ENCODE peak calls at places on chromosomes 3 and 15, in eight cellular contexts. One of them, this sample, is unnamed.

GRCh38 chr15:73950479-73951043 is 24.3 kb downstream of the LOXL1 start:
- DNase-seq in glomerular endothelial cell: no peak
- DNase-seq in stimulated activated CD4-positive, alpha-beta T cell treated with anti-CD3 and anti-CD28 coated beads, TNF-alpha, amount 100 ng/mL, for 4 hours: no peak
- DNase-seq in activated CD8-positive, alpha-beta memory T cell treated with anti-CD3 and anti-CD28 coated beads, Interleukin-2, amount 10 ng/mL, durations not matched to agents 7 days and 5 days: no peak
- DNase-seq in anterior cingulate cortex: no peak
- DNase-seq in hepatocyte: no peak
- DNase-seq in left lung: no peak
- DNase-seq in stimulated activated CD8-positive, alpha-beta memory T cell treated with anti-CD3 and anti-CD28 coated beads, Interleukin-12 subunit alpha, Interleukin-12 subunit beta, amount 100 ng/mL, for 4 hours: no peak
- DNase-seq in this sample: no peak

GRCh38 chr15:31745841-31746240 is 284.5 kb upstream of the CHRNA7 start:
- DNase-seq in glomerular endothelial cell: no peak
- DNase-seq in stimulated activated CD4-positive, alpha-beta T cell treated with anti-CD3 and anti-CD28 coated beads, TNF-alpha, amount 100 ng/mL, for 4 hours: no peak
- DNase-seq in activated CD8-positive, alpha-beta memory T cell treated with anti-CD3 and anti-CD28 coated beads, Interleukin-2, amount 10 ng/mL, durations not matched to agents 7 days and 5 days: no peak
- DNase-seq in anterior cingulate cortex: no peak
- DNase-seq in hepatocyte: no peak
- DNase-seq in left lung: no peak
- DNase-seq in stimulated activated CD8-positive, alpha-beta memory T cell treated with anti-CD3 and anti-CD28 coated beads, Interleukin-12 subunit alpha, Interleukin-12 subunit beta, amount 100 ng/mL, for 4 hours: no peak
- DNase-seq in this sample: no peak

GRCh38 chr15:33047077-33047476 is 147.4 kb downstream of the FMN1 start:
- DNase-seq in glomerular endothelial cell: no peak
- DNase-seq in stimulated activated CD4-positive, alpha-beta T cell treated with anti-CD3 and anti-CD28 coated beads, TNF-alpha, amount 100 ng/mL, for 4 hours: no peak
- DNase-seq in activated CD8-positive, alpha-beta memory T cell treated with anti-CD3 and anti-CD28 coated beads, Interleukin-2, amount 10 ng/mL, durations not matched to agents 7 days and 5 days: no peak
- DNase-seq in anterior cingulate cortex: no peak
- DNase-seq in hepatocyte: no peak
- DNase-seq in left lung: no peak
- DNase-seq in stimulated activated CD8-positive, alpha-beta memory T cell treated with anti-CD3 and anti-CD28 coated beads, Interleukin-12 subunit alpha, Interleukin-12 subunit beta, amount 100 ng/mL, for 4 hours: no peak
- DNase-seq in this sample: no peak

GRCh38 chr15:80645494-80646065 is 49.5 kb upstream of the ABHD17C start:
- DNase-seq in glomerular endothelial cell: no peak
- DNase-seq in stimulated activated CD4-positive, alpha-beta T cell treated with anti-CD3 and anti-CD28 coated beads, TNF-alpha, amount 100 ng/mL, for 4 hours: no peak
- DNase-seq in activated CD8-positive, alpha-beta memory T cell treated with anti-CD3 and anti-CD28 coated beads, Interleukin-2, amount 10 ng/mL, durations not matched to agents 7 days and 5 days: no peak
- DNase-seq in anterior cingulate cortex: no peak
- DNase-seq in hepatocyte: no peak
- DNase-seq in left lung: no peak
- DNase-seq in stimulated activated CD8-positive, alpha-beta memory T cell treated with anti-CD3 and anti-CD28 coated beads, Interleukin-12 subunit alpha, Interleukin-12 subunit beta, amount 100 ng/mL, for 4 hours: no peak
- DNase-seq in this sample: no peak

GRCh38 chr3:156218353-156218744 is 98.0 kb downstream of the KCNAB1 start:
- DNase-seq in glomerular endothelial cell: no peak
- DNase-seq in stimulated activated CD4-positive, alpha-beta T cell treated with anti-CD3 and anti-CD28 coated beads, TNF-alpha, amount 100 ng/mL, for 4 hours: no peak
- DNase-seq in activated CD8-positive, alpha-beta memory T cell treated with anti-CD3 and anti-CD28 coated beads, Interleukin-2, amount 10 ng/mL, durations not matched to agents 7 days and 5 days: no peak
- DNase-seq in anterior cingulate cortex: no peak
- DNase-seq in hepatocyte: no peak
- DNase-seq in left lung: no peak
- DNase-seq in stimulated activated CD8-positive, alpha-beta memory T cell treated with anti-CD3 and anti-CD28 coated beads, Interleukin-12 subunit alpha, Interleukin-12 subunit beta, amount 100 ng/mL, for 4 hours: no peak
- DNase-seq in this sample: no peak

GRCh38 chr3:138284079-138284478 is 45.6 kb downstream of the NME9 start:
- DNase-seq in glomerular endothelial cell: no peak
- DNase-seq in stimulated activated CD4-positive, alpha-beta T cell treated with anti-CD3 and anti-CD28 coated beads, TNF-alpha, amount 100 ng/mL, for 4 hours: no peak
- DNase-seq in activated CD8-positive, alpha-beta memory T cell treated with anti-CD3 and anti-CD28 coated beads, Interleukin-2, amount 10 ng/mL, durations not matched to agents 7 days and 5 days: no peak
- DNase-seq in anterior cingulate cortex: no peak
- DNase-seq in hepatocyte: no peak
- DNase-seq in left lung: no peak
- DNase-seq in stimulated activated CD8-positive, alpha-beta memory T cell treated with anti-CD3 and anti-CD28 coated beads, Interleukin-12 subunit alpha, Interleukin-12 subunit beta, amount 100 ng/mL, for 4 hours: no peak
- DNase-seq in this sample: no peak

GRCh38 chr3:77319711-77320110 is 279.8 kb downstream of the ROBO2 start:
- DNase-seq in glomerular endothelial cell: no peak
- DNase-seq in stimulated activated CD4-positive, alpha-beta T cell treated with anti-CD3 and anti-CD28 coated beads, TNF-alpha, amount 100 ng/mL, for 4 hours: no peak
- DNase-seq in activated CD8-positive, alpha-beta memory T cell treated with anti-CD3 and anti-CD28 coated beads, Interleukin-2, amount 10 ng/mL, durations not matched to agents 7 days and 5 days: no peak
- DNase-seq in anterior cingulate cortex: no peak
- DNase-seq in hepatocyte: no peak
- DNase-seq in left lung: no peak
- DNase-seq in stimulated activated CD8-positive, alpha-beta memory T cell treated with anti-CD3 and anti-CD28 coated beads, Interleukin-12 subunit alpha, Interleukin-12 subunit beta, amount 100 ng/mL, for 4 hours: no peak
- DNase-seq in this sample: no peak

GRCh38 chr3:143241556-143241955 is 122.0 kb downstream of the CHST2 start:
- DNase-seq in glomerular endothelial cell: no peak
- DNase-seq in stimulated activated CD4-positive, alpha-beta T cell treated with anti-CD3 and anti-CD28 coated beads, TNF-alpha, amount 100 ng/mL, for 4 hours: no peak
- DNase-seq in activated CD8-positive, alpha-beta memory T cell treated with anti-CD3 and anti-CD28 coated beads, Interleukin-2, amount 10 ng/mL, durations not matched to agents 7 days and 5 days: no peak
- DNase-seq in anterior cingulate cortex: no peak
- DNase-seq in hepatocyte: no peak
- DNase-seq in left lung: no peak
- DNase-seq in stimulated activated CD8-positive, alpha-beta memory T cell treated with anti-CD3 and anti-CD28 coated beads, Interleukin-12 subunit alpha, Interleukin-12 subunit beta, amount 100 ng/mL, for 4 hours: no peak
- DNase-seq in this sample: no peak

GRCh38 chr3:7684193-7684592 is 817.4 kb upstream of the LMCD1 start:
- DNase-seq in glomerular endothelial cell: no peak
- DNase-seq in stimulated activated CD4-positive, alpha-beta T cell treated with anti-CD3 and anti-CD28 coated beads, TNF-alpha, amount 100 ng/mL, for 4 hours: no peak
- DNase-seq in activated CD8-positive, alpha-beta memory T cell treated with anti-CD3 and anti-CD28 coated beads, Interleukin-2, amount 10 ng/mL, durations not matched to agents 7 days and 5 days: no peak
- DNase-seq in anterior cingulate cortex: no peak
- DNase-seq in hepatocyte: no peak
- DNase-seq in left lung: no peak
- DNase-seq in stimulated activated CD8-positive, alpha-beta memory T cell treated with anti-CD3 and anti-CD28 coated beads, Interleukin-12 subunit alpha, Interleukin-12 subunit beta, amount 100 ng/mL, for 4 hours: no peak
- DNase-seq in this sample: no peak

GRCh38 chr3:75294124-75294523 is 370.0 kb upstream of the FRG2C start:
- DNase-seq in glomerular endothelial cell: no peak
- DNase-seq in stimulated activated CD4-positive, alpha-beta T cell treated with anti-CD3 and anti-CD28 coated beads, TNF-alpha, amount 100 ng/mL, for 4 hours: no peak
- DNase-seq in activated CD8-positive, alpha-beta memory T cell treated with anti-CD3 and anti-CD28 coated beads, Interleukin-2, amount 10 ng/mL, durations not matched to agents 7 days and 5 days: no peak
- DNase-seq in anterior cingulate cortex: peak
- DNase-seq in hepatocyte: peak
- DNase-seq in left lung: peak
- DNase-seq in stimulated activated CD8-positive, alpha-beta memory T cell treated with anti-CD3 and anti-CD28 coated beads, Interleukin-12 subunit alpha, Interleukin-12 subunit beta, amount 100 ng/mL, for 4 hours: no peak
- DNase-seq in this sample: no peak

GRCh38 chr15:29747837-29748417 is 74.3 kb downstream of the TJP1 start:
- DNase-seq in glomerular endothelial cell: no peak
- DNase-seq in stimulated activated CD4-positive, alpha-beta T cell treated with anti-CD3 and anti-CD28 coated beads, TNF-alpha, amount 100 ng/mL, for 4 hours: no peak
- DNase-seq in activated CD8-positive, alpha-beta memory T cell treated with anti-CD3 and anti-CD28 coated beads, Interleukin-2, amount 10 ng/mL, durations not matched to agents 7 days and 5 days: no peak
- DNase-seq in anterior cingulate cortex: no peak
- DNase-seq in hepatocyte: no peak
- DNase-seq in left lung: no peak
- DNase-seq in stimulated activated CD8-positive, alpha-beta memory T cell treated with anti-CD3 and anti-CD28 coated beads, Interleukin-12 subunit alpha, Interleukin-12 subunit beta, amount 100 ng/mL, for 4 hours: no peak
- DNase-seq in this sample: no peak

GRCh38 chr15:65917936-65918335 is 48.6 kb downstream of the RAB11A start:
- DNase-seq in glomerular endothelial cell: no peak
- DNase-seq in stimulated activated CD4-positive, alpha-beta T cell treated with anti-CD3 and anti-CD28 coated beads, TNF-alpha, amount 100 ng/mL, for 4 hours: no peak
- DNase-seq in activated CD8-positive, alpha-beta memory T cell treated with anti-CD3 and anti-CD28 coated beads, Interleukin-2, amount 10 ng/mL, durations not matched to agents 7 days and 5 days: no peak
- DNase-seq in anterior cingulate cortex: no peak
- DNase-seq in hepatocyte: no peak
- DNase-seq in left lung: no peak
- DNase-seq in stimulated activated CD8-positive, alpha-beta memory T cell treated with anti-CD3 and anti-CD28 coated beads, Interleukin-12 subunit alpha, Interleukin-12 subunit beta, amount 100 ng/mL, for 4 hours: no peak
- DNase-seq in this sample: no peak

GRCh38 chr3:132210476-132211346 is 106.5 kb upstream of the ACP3 start:
- DNase-seq in glomerular endothelial cell: no peak
- DNase-seq in stimulated activated CD4-positive, alpha-beta T cell treated with anti-CD3 and anti-CD28 coated beads, TNF-alpha, amount 100 ng/mL, for 4 hours: no peak
- DNase-seq in activated CD8-positive, alpha-beta memory T cell treated with anti-CD3 and anti-CD28 coated beads, Interleukin-2, amount 10 ng/mL, durations not matched to agents 7 days and 5 days: no peak
- DNase-seq in anterior cingulate cortex: no peak
- DNase-seq in hepatocyte: peak
- DNase-seq in left lung: peak
- DNase-seq in stimulated activated CD8-positive, alpha-beta memory T cell treated with anti-CD3 and anti-CD28 coated beads, Interleukin-12 subunit alpha, Interleukin-12 subunit beta, amount 100 ng/mL, for 4 hours: no peak
- DNase-seq in this sample: no peak

GRCh38 chr15:25737218-25737643 is 125.9 kb downstream of the ATP10A start:
- DNase-seq in glomerular endothelial cell: no peak
- DNase-seq in stimulated activated CD4-positive, alpha-beta T cell treated with anti-CD3 and anti-CD28 coated beads, TNF-alpha, amount 100 ng/mL, for 4 hours: no peak
- DNase-seq in activated CD8-positive, alpha-beta memory T cell treated with anti-CD3 and anti-CD28 coated beads, Interleukin-2, amount 10 ng/mL, durations not matched to agents 7 days and 5 days: no peak
- DNase-seq in anterior cingulate cortex: no peak
- DNase-seq in hepatocyte: no peak
- DNase-seq in left lung: no peak
- DNase-seq in stimulated activated CD8-positive, alpha-beta memory T cell treated with anti-CD3 and anti-CD28 coated beads, Interleukin-12 subunit alpha, Interleukin-12 subunit beta, amount 100 ng/mL, for 4 hours: no peak
- DNase-seq in this sample: no peak

GRCh38 chr3:26279091-26279490 is 343.5 kb upstream of the LRRC3B start:
- DNase-seq in glomerular endothelial cell: no peak
- DNase-seq in stimulated activated CD4-positive, alpha-beta T cell treated with anti-CD3 and anti-CD28 coated beads, TNF-alpha, amount 100 ng/mL, for 4 hours: no peak
- DNase-seq in activated CD8-positive, alpha-beta memory T cell treated with anti-CD3 and anti-CD28 coated beads, Interleukin-2, amount 10 ng/mL, durations not matched to agents 7 days and 5 days: no peak
- DNase-seq in anterior cingulate cortex: no peak
- DNase-seq in hepatocyte: no peak
- DNase-seq in left lung: no peak
- DNase-seq in stimulated activated CD8-positive, alpha-beta memory T cell treated with anti-CD3 and anti-CD28 coated beads, Interleukin-12 subunit alpha, Interleukin-12 subunit beta, amount 100 ng/mL, for 4 hours: no peak
- DNase-seq in this sample: no peak

GRCh38 chr3:43732747-43733425 is 42.1 kb downstream of the ABHD5 start:
- DNase-seq in glomerular endothelial cell: no peak
- DNase-seq in stimulated activated CD4-positive, alpha-beta T cell treated with anti-CD3 and anti-CD28 coated beads, TNF-alpha, amount 100 ng/mL, for 4 hours: no peak
- DNase-seq in activated CD8-positive, alpha-beta memory T cell treated with anti-CD3 and anti-CD28 coated beads, Interleukin-2, amount 10 ng/mL, durations not matched to agents 7 days and 5 days: no peak
- DNase-seq in anterior cingulate cortex: no peak
- DNase-seq in hepatocyte: no peak
- DNase-seq in left lung: no peak
- DNase-seq in stimulated activated CD8-positive, alpha-beta memory T cell treated with anti-CD3 and anti-CD28 coated beads, Interleukin-12 subunit alpha, Interleukin-12 subunit beta, amount 100 ng/mL, for 4 hours: no peak
- DNase-seq in this sample: no peak

GRCh38 chr15:65077981-65078352 is 1.4 kb downstream of the KBTBD13 start:
- DNase-seq in glomerular endothelial cell: no peak
- DNase-seq in stimulated activated CD4-positive, alpha-beta T cell treated with anti-CD3 and anti-CD28 coated beads, TNF-alpha, amount 100 ng/mL, for 4 hours: peak
- DNase-seq in activated CD8-positive, alpha-beta memory T cell treated with anti-CD3 and anti-CD28 coated beads, Interleukin-2, amount 10 ng/mL, durations not matched to agents 7 days and 5 days: peak
- DNase-seq in anterior cingulate cortex: no peak
- DNase-seq in hepatocyte: peak
- DNase-seq in left lung: peak
- DNase-seq in stimulated activated CD8-positive, alpha-beta memory T cell treated with anti-CD3 and anti-CD28 coated beads, Interleukin-12 subunit alpha, Interleukin-12 subunit beta, amount 100 ng/mL, for 4 hours: no peak
- DNase-seq in this sample: peak

GRCh38 chr15:25728816-25729215 is 134.3 kb downstream of the ATP10A start:
- DNase-seq in glomerular endothelial cell: no peak
- DNase-seq in stimulated activated CD4-positive, alpha-beta T cell treated with anti-CD3 and anti-CD28 coated beads, TNF-alpha, amount 100 ng/mL, for 4 hours: no peak
- DNase-seq in activated CD8-positive, alpha-beta memory T cell treated with anti-CD3 and anti-CD28 coated beads, Interleukin-2, amount 10 ng/mL, durations not matched to agents 7 days and 5 days: peak
- DNase-seq in anterior cingulate cortex: no peak
- DNase-seq in hepatocyte: no peak
- DNase-seq in left lung: no peak
- DNase-seq in stimulated activated CD8-positive, alpha-beta memory T cell treated with anti-CD3 and anti-CD28 coated beads, Interleukin-12 subunit alpha, Interleukin-12 subunit beta, amount 100 ng/mL, for 4 hours: no peak
- DNase-seq in this sample: no peak

GRCh38 chr3:98577178-98577895 is 16.1 kb downstream of the CPOX start:
- DNase-seq in glomerular endothelial cell: no peak
- DNase-seq in stimulated activated CD4-positive, alpha-beta T cell treated with anti-CD3 and anti-CD28 coated beads, TNF-alpha, amount 100 ng/mL, for 4 hours: no peak
- DNase-seq in activated CD8-positive, alpha-beta memory T cell treated with anti-CD3 and anti-CD28 coated beads, Interleukin-2, amount 10 ng/mL, durations not matched to agents 7 days and 5 days: no peak
- DNase-seq in anterior cingulate cortex: no peak
- DNase-seq in hepatocyte: no peak
- DNase-seq in left lung: no peak
- DNase-seq in stimulated activated CD8-positive, alpha-beta memory T cell treated with anti-CD3 and anti-CD28 coated beads, Interleukin-12 subunit alpha, Interleukin-12 subunit beta, amount 100 ng/mL, for 4 hours: no peak
- DNase-seq in this sample: no peak

GRCh38 chr15:75662823-75663519 is 15.3 kb downstream of the SNX33 start:
- DNase-seq in glomerular endothelial cell: no peak
- DNase-seq in stimulated activated CD4-positive, alpha-beta T cell treated with anti-CD3 and anti-CD28 coated beads, TNF-alpha, amount 100 ng/mL, for 4 hours: no peak
- DNase-seq in activated CD8-positive, alpha-beta memory T cell treated with anti-CD3 and anti-CD28 coated beads, Interleukin-2, amount 10 ng/mL, durations not matched to agents 7 days and 5 days: no peak
- DNase-seq in anterior cingulate cortex: no peak
- DNase-seq in hepatocyte: no peak
- DNase-seq in left lung: peak
- DNase-seq in stimulated activated CD8-positive, alpha-beta memory T cell treated with anti-CD3 and anti-CD28 coated beads, Interleukin-12 subunit alpha, Interleukin-12 subunit beta, amount 100 ng/mL, for 4 hours: no peak
- DNase-seq in this sample: no peak

GRCh38 chr15:22881739-22882440 is 43.4 kb downstream of the NIPA2 start:
- DNase-seq in glomerular endothelial cell: no peak
- DNase-seq in stimulated activated CD4-positive, alpha-beta T cell treated with anti-CD3 and anti-CD28 coated beads, TNF-alpha, amount 100 ng/mL, for 4 hours: no peak
- DNase-seq in activated CD8-positive, alpha-beta memory T cell treated with anti-CD3 and anti-CD28 coated beads, Interleukin-2, amount 10 ng/mL, durations not matched to agents 7 days and 5 days: no peak
- DNase-seq in anterior cingulate cortex: no peak
- DNase-seq in hepatocyte: no peak
- DNase-seq in left lung: no peak
- DNase-seq in stimulated activated CD8-positive, alpha-beta memory T cell treated with anti-CD3 and anti-CD28 coated beads, Interleukin-12 subunit alpha, Interleukin-12 subunit beta, amount 100 ng/mL, for 4 hours: no peak
- DNase-seq in this sample: no peak

GRCh38 chr3:31008986-31009385 is 114.5 kb upstream of the GADL1 start:
- DNase-seq in glomerular endothelial cell: no peak
- DNase-seq in stimulated activated CD4-positive, alpha-beta T cell treated with anti-CD3 and anti-CD28 coated beads, TNF-alpha, amount 100 ng/mL, for 4 hours: no peak
- DNase-seq in activated CD8-positive, alpha-beta memory T cell treated with anti-CD3 and anti-CD28 coated beads, Interleukin-2, amount 10 ng/mL, durations not matched to agents 7 days and 5 days: no peak
- DNase-seq in anterior cingulate cortex: no peak
- DNase-seq in hepatocyte: no peak
- DNase-seq in left lung: no peak
- DNase-seq in stimulated activated CD8-positive, alpha-beta memory T cell treated with anti-CD3 and anti-CD28 coated beads, Interleukin-12 subunit alpha, Interleukin-12 subunit beta, amount 100 ng/mL, for 4 hours: no peak
- DNase-seq in this sample: no peak

GRCh38 chr3:45034612-45035252 is 8.6 kb downstream of the CLEC3B start:
- DNase-seq in glomerular endothelial cell: no peak
- DNase-seq in stimulated activated CD4-positive, alpha-beta T cell treated with anti-CD3 and anti-CD28 coated beads, TNF-alpha, amount 100 ng/mL, for 4 hours: no peak
- DNase-seq in activated CD8-positive, alpha-beta memory T cell treated with anti-CD3 and anti-CD28 coated beads, Interleukin-2, amount 10 ng/mL, durations not matched to agents 7 days and 5 days: peak
- DNase-seq in anterior cingulate cortex: peak
- DNase-seq in hepatocyte: no peak
- DNase-seq in left lung: peak
- DNase-seq in stimulated activated CD8-positive, alpha-beta memory T cell treated with anti-CD3 and anti-CD28 coated beads, Interleukin-12 subunit alpha, Interleukin-12 subunit beta, amount 100 ng/mL, for 4 hours: no peak
- DNase-seq in this sample: peak

GRCh38 chr15:71595846-71596553 is 214.4 kb upstream of the NR2E3 start:
- DNase-seq in glomerular endothelial cell: no peak
- DNase-seq in stimulated activated CD4-positive, alpha-beta T cell treated with anti-CD3 and anti-CD28 coated beads, TNF-alpha, amount 100 ng/mL, for 4 hours: no peak
- DNase-seq in activated CD8-positive, alpha-beta memory T cell treated with anti-CD3 and anti-CD28 coated beads, Interleukin-2, amount 10 ng/mL, durations not matched to agents 7 days and 5 days: no peak
- DNase-seq in anterior cingulate cortex: no peak
- DNase-seq in hepatocyte: no peak
- DNase-seq in left lung: no peak
- DNase-seq in stimulated activated CD8-positive, alpha-beta memory T cell treated with anti-CD3 and anti-CD28 coated beads, Interleukin-12 subunit alpha, Interleukin-12 subunit beta, amount 100 ng/mL, for 4 hours: no peak
- DNase-seq in this sample: no peak

GRCh38 chr3:150222190-150222548 is 185.9 kb upstream of the TSC22D2 start:
- DNase-seq in glomerular endothelial cell: no peak
- DNase-seq in stimulated activated CD4-positive, alpha-beta T cell treated with anti-CD3 and anti-CD28 coated beads, TNF-alpha, amount 100 ng/mL, for 4 hours: no peak
- DNase-seq in activated CD8-positive, alpha-beta memory T cell treated with anti-CD3 and anti-CD28 coated beads, Interleukin-2, amount 10 ng/mL, durations not matched to agents 7 days and 5 days: no peak
- DNase-seq in anterior cingulate cortex: no peak
- DNase-seq in hepatocyte: no peak
- DNase-seq in left lung: no peak
- DNase-seq in stimulated activated CD8-positive, alpha-beta memory T cell treated with anti-CD3 and anti-CD28 coated beads, Interleukin-12 subunit alpha, Interleukin-12 subunit beta, amount 100 ng/mL, for 4 hours: no peak
- DNase-seq in this sample: no peak

GRCh38 chr3:126488886-126489569 is 13.3 kb upstream of the ZXDC start:
- DNase-seq in glomerular endothelial cell: no peak
- DNase-seq in stimulated activated CD4-positive, alpha-beta T cell treated with anti-CD3 and anti-CD28 coated beads, TNF-alpha, amount 100 ng/mL, for 4 hours: no peak
- DNase-seq in activated CD8-positive, alpha-beta memory T cell treated with anti-CD3 and anti-CD28 coated beads, Interleukin-2, amount 10 ng/mL, durations not matched to agents 7 days and 5 days: no peak
- DNase-seq in anterior cingulate cortex: no peak
- DNase-seq in hepatocyte: no peak
- DNase-seq in left lung: peak
- DNase-seq in stimulated activated CD8-positive, alpha-beta memory T cell treated with anti-CD3 and anti-CD28 coated beads, Interleukin-12 subunit alpha, Interleukin-12 subunit beta, amount 100 ng/mL, for 4 hours: no peak
- DNase-seq in this sample: no peak

GRCh38 chr3:62755285-62755684 is 119.9 kb downstream of the CADPS start:
- DNase-seq in glomerular endothelial cell: no peak
- DNase-seq in stimulated activated CD4-positive, alpha-beta T cell treated with anti-CD3 and anti-CD28 coated beads, TNF-alpha, amount 100 ng/mL, for 4 hours: no peak
- DNase-seq in activated CD8-positive, alpha-beta memory T cell treated with anti-CD3 and anti-CD28 coated beads, Interleukin-2, amount 10 ng/mL, durations not matched to agents 7 days and 5 days: no peak
- DNase-seq in anterior cingulate cortex: no peak
- DNase-seq in hepatocyte: no peak
- DNase-seq in left lung: no peak
- DNase-seq in stimulated activated CD8-positive, alpha-beta memory T cell treated with anti-CD3 and anti-CD28 coated beads, Interleukin-12 subunit alpha, Interleukin-12 subunit beta, amount 100 ng/mL, for 4 hours: no peak
- DNase-seq in this sample: no peak

GRCh38 chr15:87816811-87817210 is 439.7 kb downstream of the NTRK3 start:
- DNase-seq in glomerular endothelial cell: no peak
- DNase-seq in stimulated activated CD4-positive, alpha-beta T cell treated with anti-CD3 and anti-CD28 coated beads, TNF-alpha, amount 100 ng/mL, for 4 hours: no peak
- DNase-seq in activated CD8-positive, alpha-beta memory T cell treated with anti-CD3 and anti-CD28 coated beads, Interleukin-2, amount 10 ng/mL, durations not matched to agents 7 days and 5 days: no peak
- DNase-seq in anterior cingulate cortex: no peak
- DNase-seq in hepatocyte: no peak
- DNase-seq in left lung: no peak
- DNase-seq in stimulated activated CD8-positive, alpha-beta memory T cell treated with anti-CD3 and anti-CD28 coated beads, Interleukin-12 subunit alpha, Interleukin-12 subunit beta, amount 100 ng/mL, for 4 hours: no peak
- DNase-seq in this sample: no peak

GRCh38 chr15:76235186-76235826 is 76.0 kb downstream of the ETFA start:
- DNase-seq in glomerular endothelial cell: no peak
- DNase-seq in stimulated activated CD4-positive, alpha-beta T cell treated with anti-CD3 and anti-CD28 coated beads, TNF-alpha, amount 100 ng/mL, for 4 hours: no peak
- DNase-seq in activated CD8-positive, alpha-beta memory T cell treated with anti-CD3 and anti-CD28 coated beads, Interleukin-2, amount 10 ng/mL, durations not matched to agents 7 days and 5 days: no peak
- DNase-seq in anterior cingulate cortex: no peak
- DNase-seq in hepatocyte: peak
- DNase-seq in left lung: no peak
- DNase-seq in stimulated activated CD8-positive, alpha-beta memory T cell treated with anti-CD3 and anti-CD28 coated beads, Interleukin-12 subunit alpha, Interleukin-12 subunit beta, amount 100 ng/mL, for 4 hours: no peak
- DNase-seq in this sample: no peak

GRCh38 chr3:15771444-15771843 is 26.3 kb downstream of the ANKRD28 start:
- DNase-seq in glomerular endothelial cell: no peak
- DNase-seq in stimulated activated CD4-positive, alpha-beta T cell treated with anti-CD3 and anti-CD28 coated beads, TNF-alpha, amount 100 ng/mL, for 4 hours: no peak
- DNase-seq in activated CD8-positive, alpha-beta memory T cell treated with anti-CD3 and anti-CD28 coated beads, Interleukin-2, amount 10 ng/mL, durations not matched to agents 7 days and 5 days: no peak
- DNase-seq in anterior cingulate cortex: no peak
- DNase-seq in hepatocyte: no peak
- DNase-seq in left lung: no peak
- DNase-seq in stimulated activated CD8-positive, alpha-beta memory T cell treated with anti-CD3 and anti-CD28 coated beads, Interleukin-12 subunit alpha, Interleukin-12 subunit beta, amount 100 ng/mL, for 4 hours: no peak
- DNase-seq in this sample: no peak

GRCh38 chr15:29309139-29309538 is 39.5 kb upstream of the NSMCE3 start:
- DNase-seq in glomerular endothelial cell: no peak
- DNase-seq in stimulated activated CD4-positive, alpha-beta T cell treated with anti-CD3 and anti-CD28 coated beads, TNF-alpha, amount 100 ng/mL, for 4 hours: no peak
- DNase-seq in activated CD8-positive, alpha-beta memory T cell treated with anti-CD3 and anti-CD28 coated beads, Interleukin-2, amount 10 ng/mL, durations not matched to agents 7 days and 5 days: no peak
- DNase-seq in anterior cingulate cortex: no peak
- DNase-seq in hepatocyte: no peak
- DNase-seq in left lung: no peak
- DNase-seq in stimulated activated CD8-positive, alpha-beta memory T cell treated with anti-CD3 and anti-CD28 coated beads, Interleukin-12 subunit alpha, Interleukin-12 subunit beta, amount 100 ng/mL, for 4 hours: no peak
- DNase-seq in this sample: no peak

This sample was measured in amygdala.